ENCODE peak calls at places on chromosomes 7 and 10, in six cellular contexts. V is A172; I is AG04450; T is fibroblast of gingiva; F is T-helper 2 cell; Z is naive thymus-derived CD8-positive, alpha-beta T cell. Y is an unnamed sample.

GRCh38 chr10:74929197-74929596 is 102.8 kb downstream of the KAT6B start:
- DNase-seq in F (no peak), V (peak), I (no peak), Z (no peak), T (peak), Y (no peak)

GRCh38 chr10:103197177-103197576 is 4.1 kb upstream of the NT5C2 start:
- DNase-seq in V (peak), T (peak), F (no peak), Z (no peak), I (peak), Y (peak)

GRCh38 chr7:47735431-47736345 is 153.8 kb upstream of the TNS3 start:
- DNase-seq in V (no peak), I (no peak), T (no peak), F (no peak), Z (no peak), Y (no peak)

GRCh38 chr7:131501930-131502685 is 54.3 kb downstream of the PODXL start:
- DNase-seq in I (no peak), F (no peak), Z (no peak), T (no peak), V (no peak), Y (no peak)

GRCh38 chr7:131626643-131627042 is 70.2 kb upstream of the PODXL start:
- DNase-seq in F (no peak), I (no peak), Z (no peak), V (no peak), T (no peak), Y (no peak)

GRCh38 chr10:114279886-114280644 is 41.0 kb downstream of the VWA2 start:
- DNase-seq in V (no peak), F (no peak), Z (no peak), I (no peak), T (no peak), Y (no peak)

GRCh38 chr10:124860426-124860825 is 58.8 kb downstream of the ABRAXAS2 start:
- DNase-seq in T (no peak), I (no peak), F (no peak), V (no peak), Z (no peak), Y (no peak)

GRCh38 chr7:146090023-146090645 is 26.5 kb upstream of the CNTNAP2 start:
- DNase-seq in V (peak), F (peak), T (peak), I (no peak), Z (no peak), Y (peak)

GRCh38 chr10:74932648-74933047 is 106.2 kb downstream of the KAT6B start:
- DNase-seq in I (no peak), V (no peak), Z (no peak), F (no peak), T (no peak), Y (no peak)

GRCh38 chr10:71222541-71223364 is 10.4 kb downstream of the UNC5B start:
- DNase-seq in I (no peak), V (no peak), T (no peak), F (no peak), Z (no peak), Y (no peak)

GRCh38 chr7:132207211-132207610 is 369.1 kb downstream of the PLXNA4 start:
- DNase-seq in T (no peak), V (no peak), F (no peak), Z (no peak), I (no peak), Y (no peak)

GRCh38 chr7:141702047-141702567 is at the start of gene DENND11:
- DNase-seq in I (no peak), V (no peak), Z (peak), F (peak), T (peak), Y (no peak)

GRCh38 chr7:28165221-28165807 is 15.3 kb downstream of the JAZF1 start:
- DNase-seq in F (no peak), I (no peak), Z (no peak), T (no peak), V (no peak), Y (no peak)

GRCh38 chr10:18594574-18595156 is 56.7 kb downstream of the NSUN6 start:
- DNase-seq in F (peak), Z (no peak), T (no peak), I (no peak), V (no peak), Y (no peak)

GRCh38 chr10:48836605-48837004 is 103.0 kb downstream of the LRRC18 start:
- DNase-seq in I (no peak), Z (no peak), F (no peak), V (no peak), T (no peak), Y (no peak)

GRCh38 chr7:33050425-33051318 is 11.9 kb downstream of the NT5C3A start:
- DNase-seq in T (peak), I (no peak), Z (no peak), V (peak), F (peak), Y (peak)

GRCh38 chr7:106082087-106082854 is 29.8 kb downstream of the SYPL1 start:
- DNase-seq in V (no peak), F (no peak), T (no peak), Z (no peak), I (no peak), Y (no peak)

GRCh38 chr7:127252380-127252718 is 392 bp downstream of the GRM8 start:
- DNase-seq in I (no peak), F (no peak), Z (no peak), T (no peak), V (no peak), Y (no peak)

GRCh38 chr7:128404143-128404681 is 5.6 kb downstream of the IMPDH1 start:
- DNase-seq in T (no peak), Z (no peak), F (no peak), I (no peak), V (no peak), Y (no peak)

GRCh38 chr10:30455816-30456215 is 21.8 kb downstream of the MAP3K8 start:
- DNase-seq in I (no peak), F (peak), V (no peak), T (no peak), Z (peak), Y (no peak)

GRCh38 chr10:75379234-75379724 is 22.3 kb downstream of the ZNF503 start:
- DNase-seq in Z (no peak), F (no peak), T (peak), I (no peak), V (peak), Y (no peak)

GRCh38 chr10:43056568-43057011 is 20.3 kb upstream of the RET start:
- DNase-seq in F (no peak), T (no peak), V (no peak), Z (no peak), I (no peak), Y (no peak)